ENCODE peak calls at places on chromosomes 13 and 19, in four cellular contexts. U is K562, D is GM12878, V is HepG2. O is an unnamed sample.

GRCh38 chr19:55070755-55071502 is 4.7 kb upstream of the EPS8L1 start:
- DNase-seq in U (no peak), D (no peak), V (no peak), O (no peak)

GRCh38 chr19:10112895-10113591 is 1.6 kb downstream of the P2RY11 start:
- DNase-seq in U (peak; percentile 56), D (no peak), V (peak; percentile 47), O (peak; percentile 94)

GRCh38 chr13:95485045-95485517 is 67.4 kb upstream of the CLDN10 start:
- DNase-seq in U (peak; percentile 22), D (no peak), V (peak; percentile 8), O (no peak)

GRCh38 chr13:93230466-93230865 is 3.9 kb downstream of the GPC6 start:
- DNase-seq in U (no peak), D (no peak), V (peak; percentile 55), O (no peak)

GRCh38 chr13:33176526-33176925 is 109.0 kb downstream of the STARD13 start:
- DNase-seq in U (no peak), D (no peak), V (no peak), O (no peak)

GRCh38 chr13:65808061-65808460 is 1422.1 kb downstream of the PCDH9 start:
- DNase-seq in U (no peak), D (no peak), V (no peak), O (no peak)

GRCh38 chr13:25085125-25085742 is 10.7 kb upstream of the PABPC3 start:
- DNase-seq in U (no peak), D (no peak), V (peak; percentile 23), O (no peak)

GRCh38 chr13:26967119-26968038 is 204.2 kb downstream of the USP12 start:
- DNase-seq in U (no peak), D (no peak), V (no peak), O (no peak)

GRCh38 chr13:112601351-112601750 is 13.4 kb upstream of the TUBGCP3 start:
- DNase-seq in U (no peak), D (no peak), V (no peak), O (no peak)

GRCh38 chr19:42422092-42422575 is 5.1 kb downstream of the LIPE start:
- DNase-seq in U (no peak), D (no peak), V (no peak), O (no peak)

GRCh38 chr13:25391932-25392331 is 20.2 kb downstream of the ATP8A2 start:
- DNase-seq in U (no peak), D (no peak), V (no peak), O (no peak)

GRCh38 chr13:112984954-112985802 is 16.2 kb downstream of the MCF2L start:
- DNase-seq in U (no peak), D (no peak), V (peak; percentile 82), O (no peak)

GRCh38 chr19:8515317-8515716 is 1.4 kb upstream of the ZNF414 start:
- DNase-seq in U (no peak), D (no peak), V (no peak), O (no peak)

GRCh38 chr13:66656050-66656449 is 574.1 kb downstream of the PCDH9 start:
- DNase-seq in U (no peak), D (no peak), V (no peak), O (no peak)

GRCh38 chr13:35964764-35965163 is 166.4 kb downstream of the DCLK1 start:
- DNase-seq in U (no peak), D (no peak), V (peak; percentile 22), O (no peak)

GRCh38 chr19:55679343-55680257 is 4.6 kb downstream of the EPN1 start:
- DNase-seq in U (no peak), D (no peak), V (no peak), O (no peak)

GRCh38 chr13:35789335-35790166 is 313.1 kb upstream of the MAB21L1 start:
- DNase-seq in U (no peak), D (no peak), V (peak; percentile 16), O (no peak)

GRCh38 chr13:42899266-42899665 is 92.8 kb downstream of the EPSTI1 start:
- DNase-seq in U (no peak), D (peak; percentile 12), V (no peak), O (no peak)

GRCh38 chr19:56174550-56174949 is 1.3 kb upstream of the GALP start:
- DNase-seq in U (no peak), D (no peak), V (no peak), O (no peak)

GRCh38 chr13:45231722-45232121 is 30.9 kb upstream of the KCTD4 start:
- DNase-seq in U (no peak), D (no peak), V (no peak), O (no peak)

GRCh38 chr13:99395436-99395835 is 88.2 kb upstream of the GPR183 start:
- DNase-seq in U (no peak), D (no peak), V (no peak), O (no peak)

GRCh38 chr19:55526216-55527196 is 10.4 kb downstream of the SBK2 start:
- DNase-seq in U (no peak), D (no peak), V (peak; percentile 31), O (no peak)

GRCh38 chr19:11446652-11447301 is 11.3 kb downstream of the PRKCSH start:
- DNase-seq in U (peak; percentile 85), D (no peak), V (no peak), O (peak; percentile 95)

GRCh38 chr19:53504903-53505302 is 33.0 kb upstream of the ZNF331 start:
- DNase-seq in U (no peak), D (no peak), V (peak; percentile 38), O (no peak)

GRCh38 chr19:31470229-31470939 is 121.1 kb upstream of the TSHZ3 start:
- DNase-seq in U (no peak), D (no peak), V (no peak), O (no peak)

GRCh38 chr13:68190826-68191225 is 960.7 kb upstream of the PCDH9 start:
- DNase-seq in U (no peak), D (no peak), V (peak; percentile 1), O (no peak)

GRCh38 chr13:67229438-67230242 is 496 bp downstream of the PCDH9 start:
- DNase-seq in U (no peak), D (no peak), V (no peak), O (no peak)

GRCh38 chr19:39497850-39498261 is 891 bp upstream of the DLL3 start:
- DNase-seq in U (peak; percentile 74), D (no peak), V (peak; percentile 36), O (no peak)

GRCh38 chr13:34776390-34776981 is 165.6 kb upstream of the NBEA start:
- DNase-seq in U (no peak), D (no peak), V (no peak), O (no peak)

GRCh38 chr13:77729502-77730221 is 32.2 kb downstream of the SLAIN1 start:
- DNase-seq in U (no peak), D (peak; percentile 64), V (no peak), O (no peak)

GRCh38 chr19:29568036-29568788 is 37.9 kb upstream of the POP4 start:
- DNase-seq in U (no peak), D (no peak), V (no peak), O (no peak)

DNA sequence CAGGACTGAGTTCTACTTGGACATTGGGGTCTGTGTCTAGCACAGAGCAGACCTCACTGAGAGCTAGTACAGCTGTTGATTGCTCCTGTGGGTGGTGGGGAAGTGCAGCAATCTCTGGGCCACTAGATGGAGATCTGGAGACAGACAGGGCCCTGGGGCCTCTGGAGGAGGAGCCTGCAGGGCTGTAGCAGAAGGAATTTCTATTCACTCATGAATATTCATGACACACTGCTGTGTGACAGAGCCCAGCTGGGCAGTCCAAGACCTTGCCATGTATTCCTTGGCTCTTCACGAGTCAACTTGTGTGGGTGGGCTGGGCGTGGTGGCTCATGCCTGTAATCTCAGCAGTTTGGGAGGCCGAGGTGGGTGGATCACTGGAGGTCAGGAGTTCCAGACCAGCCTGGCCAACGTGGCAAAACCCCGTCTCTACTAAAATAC is 37.5 kb downstream of the SUGP2 start:
- DNase-seq in U (peak; percentile 55), D (no peak), V (peak; percentile 57), O (peak; percentile 59)
- TF ChIP-seq HDAC6 in U (no peak), D (no peak), V (no peak), O (no peak)

DNA sequence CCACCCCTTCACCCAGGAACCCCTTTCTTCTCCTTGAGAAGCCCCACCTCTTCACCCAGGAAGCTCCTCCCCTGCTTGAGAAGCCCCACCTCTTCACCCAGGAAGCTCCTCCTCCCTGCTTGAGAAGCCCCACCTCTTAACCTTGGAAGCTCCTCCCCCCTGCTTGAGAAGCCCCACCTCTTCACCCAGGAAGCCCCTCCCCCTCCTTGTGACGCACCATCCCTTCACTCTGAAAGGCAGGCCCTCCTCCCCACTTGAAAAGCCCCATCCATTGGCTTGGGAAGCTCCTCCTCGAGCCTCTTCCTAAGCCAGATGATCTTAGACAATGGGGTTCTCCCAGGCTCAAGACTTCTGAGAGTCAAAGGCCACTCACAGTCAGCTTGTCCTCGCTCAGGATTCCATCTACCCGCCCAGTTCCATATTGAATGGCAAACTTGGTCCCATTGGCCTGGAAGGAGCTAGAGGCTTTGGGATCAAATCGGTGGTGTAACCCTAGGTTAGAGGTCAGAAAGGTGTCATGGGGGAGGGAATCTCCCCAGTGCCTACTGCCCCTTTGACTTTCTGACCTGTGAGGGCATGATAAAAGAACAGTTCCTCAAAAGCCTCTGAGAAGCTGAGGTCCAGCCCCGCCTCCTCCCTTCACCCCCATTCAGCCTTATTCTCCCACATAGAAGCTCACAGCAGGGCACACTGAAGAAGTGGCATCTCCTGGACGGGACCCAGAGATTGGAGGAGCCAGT is 4.0 kb downstream of the NAPSA start:
- DNase-seq in U (peak; percentile 83), D (no peak), V (no peak), O (no peak)
- TF ChIP-seq HDAC6 in U (no peak), D (no peak), V (no peak), O (no peak)

DNA sequence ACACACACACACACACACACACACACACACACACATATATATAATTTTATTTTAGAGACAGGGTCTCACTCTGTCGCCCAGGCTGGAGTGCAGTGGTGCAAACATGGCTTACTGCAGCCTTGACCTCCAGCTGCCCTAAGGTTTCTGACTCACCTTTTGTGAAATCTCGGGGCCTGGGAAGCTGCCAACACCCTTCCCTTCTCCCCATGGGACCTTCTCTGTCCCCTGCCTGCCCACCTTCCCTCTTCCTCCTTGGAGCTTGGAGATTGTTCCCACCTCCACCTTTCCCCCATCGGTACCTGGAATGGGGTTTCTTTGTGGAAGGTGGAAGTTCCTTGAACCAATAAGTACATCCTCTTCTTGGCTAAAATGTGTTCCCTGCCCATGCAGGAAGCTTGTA is 6.3 kb downstream of the ARRDC5 start:
- DNase-seq in U (no peak), D (no peak), V (no peak), O (no peak)
- TF ChIP-seq HDAC6 in U (no peak), D (no peak), V (no peak), O (no peak)

GRCh38 chr13:40345654-40346372 is 320.6 kb downstream of the FOXO1 start:
- DNase-seq in U (no peak), D (no peak), V (peak; percentile 79), O (no peak)
- TF ChIP-seq HDAC6 in U (no peak), D (no peak), V (no peak), O (no peak)

DNA sequence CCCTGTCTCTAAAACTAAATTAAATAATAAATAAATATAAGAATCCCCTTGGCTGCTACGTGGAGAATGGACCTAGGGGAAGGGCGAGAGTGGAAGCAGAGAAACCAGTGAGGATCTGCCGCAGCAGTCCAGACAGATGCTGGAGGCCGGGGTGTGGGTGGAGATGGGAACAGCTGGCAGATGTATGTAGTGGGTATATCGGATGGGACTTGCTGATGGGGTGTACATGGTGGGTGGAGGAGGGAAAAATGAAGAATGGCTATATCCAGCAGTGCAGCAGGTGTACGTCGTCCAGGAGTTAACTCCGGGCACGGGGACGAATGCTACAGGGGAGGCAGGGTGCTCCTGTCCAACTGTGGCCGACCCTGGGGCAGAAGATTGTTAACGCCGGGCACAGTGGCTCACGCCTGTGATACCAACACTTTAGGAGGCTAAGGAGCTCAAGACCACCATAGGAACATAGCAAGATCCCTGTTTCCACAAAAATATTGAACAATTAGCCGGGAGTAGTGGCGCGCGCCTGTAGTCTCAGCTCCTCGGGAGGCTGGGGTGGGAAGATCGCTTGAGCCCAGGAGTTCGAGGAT is 654 bp downstream of the CEP89 start:
- DNase-seq in U (no peak), D (no peak), V (no peak), O (no peak)
- TF ChIP-seq HDAC6 in U (no peak), D (no peak), V (no peak), O (no peak)

O was measured in H1.